ENCODE peak calls at places on chromosomes 5 and 9, in six cellular contexts. K is iris pigment epithelial cell; F is OCI-LY7; X is activated CD8-positive, alpha-beta memory T cell treated with anti-CD3 and anti-CD28 coated beads for 48 hours; D is GM04503; E is GM20000. O is an unnamed sample.

GRCh38 chr9:83281306-83282255 is 218.6 kb upstream of the RASEF start:
- DNase-seq in K (peak), F (no peak), X (no peak), D (peak), E (no peak), O (no peak)

GRCh38 chr5:102627311-102627710 is 127.8 kb upstream of the PAM start:
- DNase-seq in K (peak), F (no peak), X (no peak), D (no peak), E (no peak), O (no peak)

GRCh38 chr5:89293849-89294248 is 410.9 kb upstream of the MEF2C start:
- DNase-seq in K (peak), F (no peak), X (no peak), D (peak), E (no peak), O (no peak)

GRCh38 chr5:146340260-146341081 is 1.8 kb downstream of the POU4F3 start:
- DNase-seq in K (peak), F (peak), X (no peak), D (peak), E (peak), O (peak)

GRCh38 chr5:10452768-10453331 is 11.2 kb downstream of the ROPN1L start:
- DNase-seq in K (peak), F (peak), X (no peak), D (no peak), E (peak), O (no peak)

GRCh38 chr5:180120221-180121101 is 48.9 kb upstream of the RNF130 start:
- DNase-seq in K (no peak), F (no peak), X (no peak), D (no peak), E (peak), O (no peak)

GRCh38 chr5:141866111-141866510 is 12.1 kb downstream of the PCDH1 start:
- DNase-seq in K (no peak), F (no peak), X (no peak), D (no peak), E (no peak), O (no peak)

GRCh38 chr5:106121972-106122605 is 1548.6 kb downstream of the EFNA5 start:
- DNase-seq in K (peak), F (peak), X (no peak), D (no peak), E (peak), O (no peak)

GRCh38 chr5:23332650-23333251 is 174.7 kb upstream of the PRDM9 start:
- DNase-seq in K (peak), F (no peak), X (no peak), D (no peak), E (no peak), O (no peak)

GRCh38 chr5:133700251-133700650 is 87.9 kb upstream of the FSTL4 start:
- DNase-seq in K (no peak), F (no peak), X (no peak), D (no peak), E (no peak), O (no peak)

GRCh38 chr5:109805882-109806281 is 116.2 kb downstream of the MAN2A1 start:
- DNase-seq in K (no peak), F (no peak), X (no peak), D (no peak), E (no peak), O (no peak)

GRCh38 chr5:168802337-168802736 is 223.2 kb upstream of the PANK3 start:
- DNase-seq in K (no peak), F (no peak), X (no peak), D (no peak), E (no peak), O (no peak)

GRCh38 chr5:178113141-178113787 is at the start of gene N4BP3:
- DNase-seq in K (peak), F (peak), X (peak), D (no peak), E (peak), O (no peak)

O was measured in omental fat pad.